ENCODE peak calls at places on chromosome 3, in ten cellular contexts. H, J, K, A, O, F, Q, L, Y and E are unnamed samples.

GRCh38 chr3:66465034-66465433 is 35.8 kb downstream of the LRIG1 start:
- DNase-seq in F (no peak), J (no peak), H (no peak), Q (no peak), A (no peak), L (no peak), Y (no peak), O (no peak), K (no peak), E (no peak)

GRCh38 chr3:71461098-71461497 is 122.4 kb downstream of the FOXP1 start:
- DNase-seq in A (no peak), Q (no peak), K (no peak), Y (no peak), O (no peak), F (no peak), J (no peak), H (no peak), L (no peak), E (no peak)

GRCh38 chr3:77072232-77072631 is 32.3 kb downstream of the ROBO2 start:
- DNase-seq in A (no peak), L (no peak), H (peak), K (no peak), Y (no peak), O (no peak), Q (no peak), F (no peak), J (no peak), E (no peak)

GRCh38 chr3:25508901-25509300 is 80.8 kb downstream of the RARB start:
- DNase-seq in A (no peak), L (no peak), Q (no peak), J (no peak), K (no peak), Y (no peak), O (no peak), F (no peak), H (no peak), E (no peak)

GRCh38 chr3:190014940-190015339 is 105.8 kb downstream of the P3H2 start:
- DNase-seq in Q (no peak), L (no peak), Y (no peak), A (no peak), F (no peak), K (no peak), J (no peak), O (no peak), H (no peak), E (no peak)

GRCh38 chr3:195237981-195238625 is 32.9 kb downstream of the XXYLT1 start:
- DNase-seq in K (no peak), Q (no peak), L (no peak), J (no peak), F (no peak), O (no peak), A (no peak), Y (no peak), H (no peak), E (no peak)

GRCh38 chr3:26920579-26920978 is 298.0 kb downstream of the LRRC3B start:
- DNase-seq in Q (no peak), F (no peak), Y (no peak), O (no peak), A (no peak), K (no peak), L (no peak), J (peak), H (no peak), E (peak)

GRCh38 chr3:97950360-97950759 is 21.9 kb downstream of the RIOX2 start:
- DNase-seq in F (no peak), Q (no peak), J (no peak), O (no peak), A (no peak), L (no peak), K (no peak), Y (no peak), H (no peak), E (no peak)

GRCh38 chr3:144763878-144764454 is 792.3 kb downstream of the DIPK2A start:
- DNase-seq in K (no peak), Q (no peak), F (peak), L (no peak), A (no peak), Y (no peak), J (no peak), H (no peak), O (no peak), E (no peak)

GRCh38 chr3:142563491-142563997 is 15.0 kb downstream of the ATR start:
- DNase-seq in O (no peak), Y (no peak), Q (no peak), A (no peak), L (no peak), F (no peak), H (no peak), J (no peak), K (no peak), E (no peak)

GRCh38 chr3:34146596-34146995 is 348.2 kb downstream of the PDCD6IP start:
- DNase-seq in A (no peak), Q (no peak), H (no peak), F (no peak), O (no peak), J (no peak), Y (no peak), K (no peak), L (no peak), E (no peak)

GRCh38 chr3:186352369-186352768 is 9.7 kb downstream of the DGKG start:
- DNase-seq in K (no peak), L (no peak), Q (no peak), J (no peak), H (no peak), Y (no peak), O (no peak), F (no peak), A (no peak), E (no peak)

GRCh38 chr3:58833501-58833900 is 166.9 kb upstream of the FAM3D start:
- DNase-seq in K (no peak), F (no peak), L (no peak), H (no peak), Q (no peak), A (no peak), O (peak), Y (no peak), J (no peak), E (no peak)

GRCh38 chr3:133424937-133425869 is 25.3 kb downstream of the BFSP2 start:
- DNase-seq in Y (no peak), O (no peak), A (no peak), K (no peak), J (no peak), F (peak), H (no peak), Q (no peak), L (no peak), E (no peak)

GRCh38 chr3:171416061-171416460 is 44.1 kb downstream of the TNIK start:
- DNase-seq in O (no peak), A (no peak), F (no peak), L (no peak), J (no peak), Q (no peak), H (no peak), Y (no peak), K (no peak), E (no peak)
- H3K27ac ChIP-seq in O (no peak), A (no peak), F (no peak), L (no peak), J (no peak), Q (no peak), H (no peak), Y (peak), K (no peak), E (no peak)

DNA sequence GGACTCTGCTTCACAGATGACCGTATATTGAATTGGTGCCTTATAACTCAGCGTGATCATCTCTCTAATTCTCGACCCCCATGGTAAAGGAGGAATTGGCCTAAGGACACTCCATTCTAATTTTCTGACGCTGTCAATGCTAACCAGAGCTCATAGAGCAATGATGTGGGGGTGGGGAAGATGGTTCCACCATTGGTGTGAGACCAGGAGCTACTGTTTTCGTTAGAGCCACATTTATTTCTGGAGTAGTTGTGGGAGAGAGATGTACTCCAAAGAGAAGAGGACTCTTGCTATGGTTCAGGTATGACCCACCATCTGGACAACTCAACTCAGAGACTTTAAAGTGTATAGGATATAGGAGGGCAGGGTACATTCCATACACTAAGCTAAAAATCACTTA is 16.3 kb downstream of the ZBTB38 start:
- DNase-seq in Q (no peak), J (no peak), H (no peak), A (no peak), K (no peak), Y (no peak), L (no peak), O (no peak), F (no peak), E (no peak)
- H3K4me3 ChIP-seq in Q (no peak), J (no peak), H (no peak), A (no peak), K (no peak), Y (no peak), L (no peak), O (no peak), F (peak), E (no peak)

GRCh38 chr3:130488288-130488687 is 28.7 kb upstream of the COL6A6 start:
- DNase-seq in O (no peak), F (no peak), L (no peak), A (no peak), Q (no peak), J (no peak), H (no peak), Y (peak), K (no peak), E (no peak)
- H3K27ac ChIP-seq in O (no peak), F (no peak), L (no peak), A (no peak), Q (no peak), J (no peak), H (no peak), Y (no peak), K (no peak), E (no peak)

GRCh38 chr3:100319951-100320350 is 14.6 kb upstream of the NIT2 start:
- DNase-seq in Q (no peak), Y (no peak), H (no peak), O (no peak), L (no peak), F (no peak), K (no peak), A (no peak), J (no peak), E (no peak)
- H3K4me3 ChIP-seq in Q (no peak), Y (no peak), H (no peak), O (no peak), L (no peak), F (no peak), K (no peak), A (no peak), J (no peak), E (no peak)